ENCODE peak calls at places on chromosome 12, in four cellular contexts. One of them, this sample, is unnamed.

GRCh38 chr12:55009171-55009570 is 10.6 kb upstream of the NEUROD4 start:
- DNase-seq in T-cell: no peak
- DNase-seq in A172: no peak
- DNase-seq in occipital lobe: no peak
- DNase-seq in this sample: no peak

GRCh38 chr12:104181313-104181712 is 34.3 kb upstream of the TXNRD1 start:
- DNase-seq in T-cell: no peak
- DNase-seq in A172: no peak
- DNase-seq in occipital lobe: no peak
- DNase-seq in this sample: no peak

GRCh38 chr12:24697295-24697694 is 251.6 kb downstream of the BCAT1 start:
- DNase-seq in occipital lobe: no peak
- DNase-seq in A172: no peak
- DNase-seq in T-cell: no peak
- DNase-seq in this sample: no peak

GRCh38 chr12:104351023-104351983 is 47.8 kb downstream of the EID3 start:
- DNase-seq in T-cell: no peak
- DNase-seq in A172: no peak
- DNase-seq in occipital lobe: no peak
- DNase-seq in this sample: no peak

GRCh38 chr12:12513416-12514006 is 49.2 kb downstream of the DUSP16 start:
- DNase-seq in T-cell: no peak
- DNase-seq in A172: no peak
- DNase-seq in occipital lobe: no peak
- DNase-seq in this sample: no peak

GRCh38 chr12:93040367-93040766 is 111.3 kb upstream of the EEA1 start:
- DNase-seq in T-cell: no peak
- DNase-seq in occipital lobe: no peak
- DNase-seq in A172: no peak
- DNase-seq in this sample: no peak

GRCh38 chr12:26434299-26434915 is 239.0 kb downstream of the SSPN start:
- DNase-seq in A172: peak; percentile 45
- DNase-seq in occipital lobe: no peak
- DNase-seq in T-cell: no peak
- DNase-seq in this sample: peak; percentile 48

GRCh38 chr12:53791735-53792326 is 40.1 kb upstream of the CISTR start:
- DNase-seq in T-cell: no peak
- DNase-seq in occipital lobe: no peak
- DNase-seq in A172: peak; percentile 21
- DNase-seq in this sample: peak; percentile 42

GRCh38 chr12:49357099-49357678 is 10.1 kb upstream of the SPATS2 start:
- DNase-seq in T-cell: no peak
- DNase-seq in occipital lobe: no peak
- DNase-seq in A172: peak; percentile 28
- DNase-seq in this sample: no peak

GRCh38 chr12:99619389-99620158 is 28.0 kb upstream of the GARIN6 start:
- DNase-seq in A172: peak; percentile 19
- DNase-seq in T-cell: no peak
- DNase-seq in occipital lobe: no peak
- DNase-seq in this sample: no peak

GRCh38 chr12:54379401-54380201 is 4.9 kb downstream of the ZNF385A start:
- DNase-seq in T-cell: peak; percentile 80
- DNase-seq in A172: peak; percentile 84
- DNase-seq in occipital lobe: peak; percentile 81
- DNase-seq in this sample: peak; percentile 89

GRCh38 chr12:30840715-30841114 is 85.8 kb upstream of the TSPAN11 start:
- DNase-seq in occipital lobe: no peak
- DNase-seq in A172: peak; percentile 9
- DNase-seq in T-cell: no peak
- DNase-seq in this sample: no peak

GRCh38 chr12:65934480-65935115 is 110.3 kb downstream of the HMGA2 start:
- DNase-seq in occipital lobe: no peak
- DNase-seq in T-cell: no peak
- DNase-seq in A172: no peak
- DNase-seq in this sample: no peak

GRCh38 chr12:96263449-96263902 is 69.3 kb downstream of the ELK3 start:
- DNase-seq in A172: no peak
- DNase-seq in occipital lobe: no peak
- DNase-seq in T-cell: no peak
- DNase-seq in this sample: no peak

GRCh38 chr12:57713209-57713608 is 19.3 kb downstream of the OS9 start:
- DNase-seq in T-cell: no peak
- DNase-seq in occipital lobe: no peak
- DNase-seq in A172: no peak
- DNase-seq in this sample: no peak

GRCh38 chr12:108133482-108133881 is 4.4 kb downstream of the WSCD2 start:
- DNase-seq in A172: no peak
- DNase-seq in occipital lobe: no peak
- DNase-seq in T-cell: no peak
- DNase-seq in this sample: no peak

GRCh38 chr12:75666126-75666979 is 154.9 kb upstream of the KRR1 start:
- DNase-seq in A172: no peak
- DNase-seq in T-cell: no peak
- DNase-seq in occipital lobe: no peak
- DNase-seq in this sample: no peak

GRCh38 chr12:104006929-104007328 is 41.3 kb downstream of the TDG start:
- DNase-seq in occipital lobe: no peak
- DNase-seq in T-cell: no peak
- DNase-seq in A172: peak; percentile 44
- DNase-seq in this sample: no peak

GRCh38 chr12:119729871-119730270 is 61.9 kb downstream of the PRKAB1 start:
- DNase-seq in T-cell: no peak
- DNase-seq in occipital lobe: no peak
- DNase-seq in A172: no peak
- DNase-seq in this sample: no peak

GRCh38 chr12:100668939-100669536 is 95.6 kb downstream of the GAS2L3 start:
- DNase-seq in occipital lobe: peak; percentile 18
- DNase-seq in A172: peak; percentile 66
- DNase-seq in T-cell: peak; percentile 3
- DNase-seq in this sample: peak; percentile 36

GRCh38 chr12:12007001-12007712 is 63.6 kb upstream of the BCL2L14 start:
- DNase-seq in occipital lobe: no peak
- DNase-seq in T-cell: no peak
- DNase-seq in A172: peak; percentile 14
- DNase-seq in this sample: no peak

GRCh38 chr12:67107751-67108269 is 161.3 kb upstream of the CAND1 start:
- DNase-seq in A172: no peak
- DNase-seq in T-cell: no peak
- DNase-seq in occipital lobe: no peak
- DNase-seq in this sample: no peak

GRCh38 chr12:11657511-11657910 is 8.0 kb downstream of the ETV6 start:
- DNase-seq in occipital lobe: no peak
- DNase-seq in A172: no peak
- DNase-seq in T-cell: no peak
- DNase-seq in this sample: no peak

GRCh38 chr12:6183689-6184441 is 16.3 kb upstream of the CD9 start:
- DNase-seq in A172: no peak
- DNase-seq in occipital lobe: no peak
- DNase-seq in T-cell: no peak
- DNase-seq in this sample: no peak

GRCh38 chr12:21301-22189 is 45.0 kb upstream of the IQSEC3 start:
- DNase-seq in occipital lobe: no peak
- DNase-seq in A172: no peak
- DNase-seq in T-cell: no peak
- DNase-seq in this sample: no peak

GRCh38 chr12:26496170-26496569 is 300.8 kb downstream of the SSPN start:
- DNase-seq in occipital lobe: no peak
- DNase-seq in T-cell: no peak
- DNase-seq in A172: no peak
- DNase-seq in this sample: no peak

GRCh38 chr12:63103489-63104131 is 47.4 kb downstream of the AVPR1A start:
- DNase-seq in T-cell: no peak
- DNase-seq in occipital lobe: no peak
- DNase-seq in A172: peak; percentile 8
- DNase-seq in this sample: no peak

GRCh38 chr12:62730649-62731377 is 204.1 kb downstream of the PPM1H start:
- DNase-seq in A172: peak; percentile 63
- DNase-seq in occipital lobe: no peak
- DNase-seq in T-cell: no peak
- DNase-seq in this sample: no peak

GRCh38 chr12:45232771-45233372 is 17.0 kb downstream of the ANO6 start:
- DNase-seq in A172: peak; percentile 97
- DNase-seq in occipital lobe: peak; percentile 48
- DNase-seq in T-cell: no peak
- DNase-seq in this sample: no peak

GRCh38 chr12:121858662-121859572 is at the start of gene HPD:
- DNase-seq in T-cell: no peak
- DNase-seq in occipital lobe: no peak
- DNase-seq in A172: peak; percentile 83
- DNase-seq in this sample: no peak

GRCh38 chr12:117152793-117153775 is 37.2 kb downstream of the FBXO21 start:
- DNase-seq in occipital lobe: no peak
- DNase-seq in A172: no peak
- DNase-seq in T-cell: no peak
- DNase-seq in this sample: no peak

This sample was measured in B cell.